ENCODE peak calls at places on chromosomes 4 and X, in four cellular contexts. D, N, I and U are unnamed samples.

GRCh38 chr4:3781193-3781886 is 15.2 kb downstream of the ADRA2C start:
- DNase-seq in N (no peak), I (no peak), D (no peak), U (no peak)

GRCh38 chr4:84568496-84568895 is 14.4 kb upstream of the CDS1 start:
- DNase-seq in N (no peak), I (no peak), D (no peak), U (no peak)

GRCh38 chrX:7420712-7421111 is 272.8 kb upstream of the PUDP start:
- DNase-seq in D (no peak), I (no peak), N (no peak), U (no peak)

GRCh38 chr4:145719752-145720624 is 40.0 kb downstream of the C4orf51 start:
- DNase-seq in I (no peak), N (peak; percentile 43), D (no peak), U (no peak)

GRCh38 chr4:168197926-168198325 is 105.6 kb downstream of the ANXA10 start:
- DNase-seq in I (no peak), N (no peak), D (no peak), U (no peak)

GRCh38 chr4:127846765-127847164 is 33.9 kb upstream of the PLK4 start:
- DNase-seq in I (no peak), D (no peak), N (no peak), U (no peak)

GRCh38 chrX:151359341-151359740 is 37.7 kb upstream of the VMA21 start:
- DNase-seq in N (no peak), I (no peak), D (peak; percentile 58), U (no peak)

GRCh38 chrX:103488332-103488731 is 31.0 kb downstream of the RAB40A start:
- DNase-seq in I (no peak), N (no peak), D (no peak), U (no peak)

GRCh38 chr4:189069782-189070181 is 870.9 kb upstream of the FRG1 start:
- DNase-seq in I (no peak), D (no peak), N (no peak), U (no peak)

GRCh38 chr4:183287309-183287659 is 32.8 kb downstream of the CLDN22 start:
- DNase-seq in I (no peak), D (no peak), N (no peak), U (no peak)

GRCh38 chr4:138037716-138038115 is 204.4 kb downstream of the SLC7A11 start:
- DNase-seq in N (no peak), D (no peak), I (no peak), U (no peak)

GRCh38 chr4:102405706-102406510 is 60.6 kb upstream of the SLC39A8 start:
- DNase-seq in D (no peak), I (no peak), N (no peak), U (no peak)

GRCh38 chr4:184231573-184231972 is 13.9 kb upstream of the ENPP6 start:
- DNase-seq in D (no peak), N (no peak), I (no peak), U (no peak)

GRCh38 chrX:42149786-42150185 is 226.4 kb upstream of the CASK start:
- DNase-seq in N (no peak), I (no peak), D (no peak), U (no peak)

GRCh38 chrX:102651242-102651967 is at the start of gene GPRASP1:
- DNase-seq in I (peak; percentile 34), D (peak; percentile 65), N (peak; percentile 59), U (peak; percentile 30)

GRCh38 chr4:8306511-8307021 is 37.0 kb downstream of the HTRA3 start:
- DNase-seq in I (no peak), D (no peak), N (no peak), U (no peak)

GRCh38 chrX:39574178-39574577 is 523.6 kb downstream of the BCOR start:
- DNase-seq in I (no peak), D (no peak), N (no peak), U (no peak)

GRCh38 chr4:10054571-10055041 is 33.3 kb upstream of the SLC2A9 start:
- DNase-seq in N (no peak), D (no peak), I (no peak), U (no peak)

GRCh38 chr4:183936574-183937335 is 31.6 kb downstream of the STOX2 start:
- DNase-seq in N (no peak), I (no peak), D (no peak), U (no peak)